ENCODE peak calls at places on chromosomes 16 and 17, in ten cellular contexts. M is AML-193; O is heart right ventricle; D is ACHN; E is activated CD4-positive, alpha-beta T cell treated with anti-CD3 and anti-CD28 coated beads for 1 hour; S is GM23248; H is SK-N-MC; G is glutamatergic neuron; F is iPS-NIHi11; W is activated T-helper 2 cell treated with anti-CD3 and anti-CD28 coated beads, Interferon-gamma antibody, Interleukin-2, Interleukin-4, amounts not matched to agents 10 μg/mL and 5 μg/mL and 100 μg/mL, durations not matched to agents 14 hours and 24 hours and 36 hours. Y is an unnamed sample.

GRCh38 chr16:51149251-51149661 is 1.8 kb downstream of the SALL1 start:
- DNase-seq in M (no peak), O (no peak), D (peak), E (no peak), S (no peak), H (no peak), G (no peak), F (no peak), W (no peak), Y (no peak)

GRCh38 chr16:85615014-85615851 is 2.1 kb downstream of the GSE1 start:
- DNase-seq in M (peak), O (peak), D (no peak), E (peak), S (no peak), H (no peak), G (peak), F (peak), W (no peak), Y (peak)

GRCh38 chr17:77400445-77400870 is 259.7 kb downstream of the SEC14L1 start:
- DNase-seq in M (peak), O (peak), D (no peak), E (peak), S (peak), H (no peak), G (peak), F (peak), W (peak), Y (no peak)

GRCh38 chr16:50271148-50272041 is 5.0 kb downstream of the ADCY7 start:
- DNase-seq in M (no peak), O (no peak), D (no peak), E (no peak), S (no peak), H (no peak), G (no peak), F (no peak), W (no peak), Y (no peak)

GRCh38 chr17:28575126-28575795 is 1.4 kb downstream of the ALDOC start:
- DNase-seq in M (no peak), O (peak), D (no peak), E (no peak), S (no peak), H (no peak), G (no peak), F (no peak), W (no peak), Y (no peak)

GRCh38 chr17:27986805-27987684 is 55.4 kb upstream of the NLK start:
- DNase-seq in M (no peak), O (no peak), D (no peak), E (no peak), S (no peak), H (no peak), G (no peak), F (no peak), W (no peak), Y (no peak)

GRCh38 chr16:84082835-84083569 is 33.7 kb downstream of the MBTPS1 start:
- DNase-seq in M (no peak), O (no peak), D (no peak), E (no peak), S (no peak), H (no peak), G (no peak), F (no peak), W (no peak), Y (no peak)

GRCh38 chr17:28550858-28551257 is 1.6 kb downstream of the UNC119 start:
- DNase-seq in M (no peak), O (no peak), D (no peak), E (no peak), S (no peak), H (no peak), G (no peak), F (no peak), W (no peak), Y (no peak)

GRCh38 chr17:70271672-70272071 is 102.3 kb downstream of the KCNJ2 start:
- DNase-seq in M (no peak), O (no peak), D (no peak), E (no peak), S (no peak), H (no peak), G (no peak), F (no peak), W (no peak), Y (no peak)

Y was measured in mucosa of gallbladder.